ENCODE peak calls at places on chromosomes 13 and 19, in four cellular contexts. B is fibroblast of mammary gland, Z is lower lobe of right lung, N is hepatocyte. S is an unnamed sample.

GRCh38 chr13:40306817-40307216 is 359.6 kb downstream of the FOXO1 start:
- DNase-seq in B (peak), Z (no peak), N (no peak), S (no peak)

GRCh38 chr13:66343224-66343828 is 886.8 kb downstream of the PCDH9 start:
- DNase-seq in B (no peak), Z (no peak), N (peak), S (no peak)

GRCh38 chr19:30236587-30236986 is 135.6 kb upstream of the ZNF536 start:
- DNase-seq in B (no peak), Z (no peak), N (no peak), S (no peak)

GRCh38 chr13:39596685-39597084 is 6.3 kb downstream of the LHFPL6 start:
- DNase-seq in B (no peak), Z (no peak), N (no peak), S (no peak)

GRCh38 chr19:45170146-45171106 is 7.6 kb downstream of the TRAPPC6A start:
- DNase-seq in B (no peak), Z (no peak), N (peak), S (no peak)

GRCh38 chr19:32863841-32864240 is 5.7 kb downstream of the SLC7A9 start:
- DNase-seq in B (no peak), Z (no peak), N (no peak), S (no peak)

GRCh38 chr19:41273076-41273475 is 8.9 kb downstream of the HNRNPUL1 start:
- DNase-seq in B (no peak), Z (no peak), N (no peak), S (no peak)

GRCh38 chr19:57814505-57815246 is at the start of gene ZNF552:
- DNase-seq in B (peak), Z (peak), N (peak), S (peak)

GRCh38 chr19:2151339-2152229 is at the start of gene AP3D1:
- DNase-seq in B (peak), Z (peak), N (peak), S (peak)

GRCh38 chr13:93535256-93535655 is 308.6 kb downstream of the GPC6 start:
- DNase-seq in B (peak), Z (no peak), N (no peak), S (no peak)

DNA sequence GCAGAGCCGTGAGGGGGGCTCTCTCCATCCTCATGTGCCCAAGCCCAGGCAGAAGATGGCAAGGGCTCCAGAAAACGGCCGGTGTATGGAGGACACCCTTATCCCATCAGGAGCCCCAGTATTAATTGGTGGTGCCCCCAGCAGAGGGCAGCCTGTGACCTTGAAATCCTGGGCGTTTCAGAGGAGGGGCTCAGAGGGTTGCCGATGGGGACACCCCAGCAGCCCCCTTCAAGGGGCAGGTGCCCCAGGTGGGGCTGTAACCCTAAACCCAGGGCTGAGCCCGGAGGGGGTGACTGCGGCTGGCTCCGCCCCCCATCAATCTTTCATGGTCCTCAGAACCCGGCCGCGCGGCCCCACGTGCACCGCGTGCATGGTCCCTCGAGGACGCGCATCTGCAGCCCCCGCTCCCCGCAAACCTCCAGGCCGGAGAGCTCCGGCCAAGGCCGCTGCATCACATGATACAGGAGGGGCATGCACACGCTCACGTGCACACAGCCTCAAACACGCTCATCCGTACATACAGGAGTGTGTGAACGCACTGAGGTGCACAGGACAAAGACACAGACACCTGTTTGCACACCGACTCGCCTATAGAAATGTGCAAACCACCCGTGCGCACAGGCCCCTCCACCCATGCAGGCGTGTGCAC is 959 bp downstream of the RAB3A start:
- DNase-seq in B (peak), Z (no peak), N (peak), S (no peak)
- TF ChIP-seq CTCF in B (peak), Z (no peak), N (peak), S (no peak)

GRCh38 chr19:12035220-12036172 is at the start of gene ZNF433:
- DNase-seq in B (peak), Z (peak), N (peak), S (peak)
- TF ChIP-seq CTCF in B (no peak), Z (no peak), N (no peak), S (no peak)

GRCh38 chr19:39433480-39434079 is 2.2 kb downstream of the RPS16 start:
- DNase-seq in B (no peak), Z (no peak), N (no peak), S (no peak)

GRCh38 chr19:39438270-39438934 is 2.7 kb upstream of the RPS16 start:
- DNase-seq in B (no peak), Z (no peak), N (peak), S (no peak)

GRCh38 chr19:39436350-39436716 is 584 bp upstream of the RPS16 start:
- DNase-seq in B (no peak), Z (no peak), N (no peak), S (no peak)

GRCh38 chr19:39434123-39435076 is 1.3 kb downstream of the RPS16 start:
- DNase-seq in B (peak), Z (no peak), N (no peak), S (no peak)

DNA sequence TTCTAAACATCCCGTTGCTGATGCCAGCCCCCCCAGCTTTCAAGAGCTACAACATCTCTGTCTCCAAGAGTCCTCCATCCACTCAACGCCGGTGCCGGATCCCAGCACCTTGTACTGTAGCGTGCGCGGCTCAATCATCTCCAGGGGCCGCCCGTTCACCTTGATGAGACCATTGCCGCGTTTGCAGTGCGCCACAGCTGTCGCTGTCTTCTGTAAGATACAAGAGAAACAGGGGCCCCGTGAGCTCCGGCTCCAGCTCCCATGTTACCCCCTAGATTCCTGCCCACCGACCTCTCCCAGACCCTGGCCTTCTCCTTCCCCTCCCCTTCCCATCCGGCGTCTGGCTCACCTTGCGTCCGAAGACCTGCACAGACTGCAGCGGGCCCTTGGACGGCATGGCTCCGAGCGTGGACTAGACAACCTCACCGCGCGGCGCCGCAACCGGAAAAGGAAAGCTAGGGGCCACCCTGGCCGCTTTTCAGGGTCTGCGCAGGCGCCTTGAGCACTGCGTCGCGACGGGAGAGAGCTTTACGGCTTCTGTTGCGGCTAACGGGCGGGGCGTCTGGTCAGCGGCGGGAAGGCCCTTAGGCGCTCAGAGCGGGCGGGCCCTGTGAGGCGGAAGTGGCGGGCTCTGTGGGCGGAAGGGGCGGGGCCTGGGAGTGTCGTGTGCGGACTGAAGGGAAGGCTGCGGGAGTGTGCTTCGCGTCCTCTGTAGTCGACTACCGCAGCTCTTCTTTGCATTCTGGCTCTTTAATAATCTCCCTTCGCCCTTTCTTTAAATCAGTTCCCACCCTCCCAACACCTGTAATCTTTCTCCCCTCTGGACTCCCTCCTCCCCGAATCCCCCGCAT is at the start of gene RPS16:
- DNase-seq in B (peak), Z (peak), N (peak), S (peak)
- TF ChIP-seq CTCF in B (no peak), Z (no peak), N (no peak), S (no peak)

DNA sequence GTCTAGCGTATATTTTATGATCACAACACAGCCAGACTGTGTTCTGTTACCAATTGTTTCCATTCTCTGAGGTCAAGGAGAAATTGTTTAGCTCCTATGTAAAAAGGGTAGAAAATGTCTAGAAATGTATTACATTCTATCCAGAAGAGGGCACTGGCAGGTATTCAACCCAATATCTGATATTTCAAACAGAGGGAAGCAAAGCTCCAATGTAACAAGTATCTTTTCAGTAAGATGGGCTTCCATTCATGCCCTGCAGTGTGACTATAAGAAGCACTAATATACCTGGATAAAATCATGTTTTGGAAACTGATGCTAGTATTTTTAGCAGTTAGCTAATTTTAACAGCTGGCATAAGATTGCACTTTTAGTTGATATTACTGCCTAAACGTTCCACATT is 312.7 kb downstream of the FGF14 start:
- DNase-seq in B (peak), Z (no peak), N (peak), S (no peak)
- TF ChIP-seq CTCF in B (peak), Z (no peak), N (peak), S (no peak)

GRCh38 chr13:106145997-106146864 is 389.2 kb downstream of the EFNB2 start:
- DNase-seq in B (no peak), Z (no peak), N (peak), S (no peak)
- TF ChIP-seq CTCF in B (no peak), Z (no peak), N (peak), S (no peak)

GRCh38 chr19:3343619-3344502 is 22.5 kb upstream of the NFIC start:
- DNase-seq in B (peak), Z (peak), N (no peak), S (peak)
- TF ChIP-seq CTCF in B (no peak), Z (peak), N (no peak), S (no peak)

GRCh38 chr19:15138427-15138826 is 31.2 kb downstream of the SYDE1 start:
- DNase-seq in B (no peak), Z (no peak), N (no peak), S (no peak)
- TF ChIP-seq CTCF in B (no peak), Z (no peak), N (no peak), S (no peak)

GRCh38 chr13:62122434-62122833 is 706.8 kb upstream of the PCDH20 start:
- DNase-seq in B (no peak), Z (no peak), N (no peak), S (no peak)

GRCh38 chr13:62123409-62123808 is 707.8 kb upstream of the PCDH20 start:
- DNase-seq in B (no peak), Z (no peak), N (no peak), S (no peak)

GRCh38 chr13:62125451-62125850 is 709.8 kb upstream of the PCDH20 start:
- DNase-seq in B (no peak), Z (no peak), N (no peak), S (no peak)

GRCh38 chr13:62119739-62120700 is 704.4 kb upstream of the PCDH20 start:
- DNase-seq in B (peak), Z (no peak), N (peak), S (no peak)
- TF ChIP-seq CTCF in B (peak), Z (peak), N (peak), S (no peak)

S was measured in Calu3.